ENCODE peak calls at places on chromosomes 4 and X, in five cellular contexts. One of them, this sample, is unnamed.

GRCh38 chr4:20281453-20281852 is 29.7 kb downstream of the SLIT2 start:
- DNase-seq in AG04449: no peak
- DNase-seq in neural crest cell: no peak
- DNase-seq in naive thymus-derived CD8-positive, alpha-beta T cell: no peak
- DNase-seq in activated CD8-positive, alpha-beta memory T cell treated with anti-CD3 and anti-CD28 coated beads for 48 hours: no peak
- DNase-seq in this sample: no peak

GRCh38 chrX:44947995-44948394 is 75.0 kb downstream of the KDM6A start:
- DNase-seq in AG04449: no peak
- DNase-seq in neural crest cell: no peak
- DNase-seq in naive thymus-derived CD8-positive, alpha-beta T cell: no peak
- DNase-seq in activated CD8-positive, alpha-beta memory T cell treated with anti-CD3 and anti-CD28 coated beads for 48 hours: no peak
- DNase-seq in this sample: no peak

GRCh38 chrX:78092296-78092695 is 11.8 kb upstream of the PGK1 start:
- DNase-seq in AG04449: no peak
- DNase-seq in neural crest cell: no peak
- DNase-seq in naive thymus-derived CD8-positive, alpha-beta T cell: peak; percentile 57
- DNase-seq in activated CD8-positive, alpha-beta memory T cell treated with anti-CD3 and anti-CD28 coated beads for 48 hours: no peak
- DNase-seq in this sample: no peak

GRCh38 chr4:25860586-25861421 is 2.0 kb downstream of the SEL1L3 start:
- DNase-seq in AG04449: no peak
- DNase-seq in neural crest cell: no peak
- DNase-seq in naive thymus-derived CD8-positive, alpha-beta T cell: no peak
- DNase-seq in activated CD8-positive, alpha-beta memory T cell treated with anti-CD3 and anti-CD28 coated beads for 48 hours: no peak
- DNase-seq in this sample: no peak

GRCh38 chr4:84470204-84470785 is 28.8 kb downstream of the NKX6-1 start:
- DNase-seq in AG04449: no peak
- DNase-seq in neural crest cell: no peak
- DNase-seq in naive thymus-derived CD8-positive, alpha-beta T cell: no peak
- DNase-seq in activated CD8-positive, alpha-beta memory T cell treated with anti-CD3 and anti-CD28 coated beads for 48 hours: no peak
- DNase-seq in this sample: no peak

GRCh38 chr4:4492161-4492847 is 49.5 kb downstream of the STX18 start:
- DNase-seq in AG04449: peak; percentile 9
- DNase-seq in neural crest cell: no peak
- DNase-seq in naive thymus-derived CD8-positive, alpha-beta T cell: no peak
- DNase-seq in activated CD8-positive, alpha-beta memory T cell treated with anti-CD3 and anti-CD28 coated beads for 48 hours: no peak
- DNase-seq in this sample: no peak

GRCh38 chr4:24473309-24473721 is 111.0 kb downstream of the DHX15 start:
- DNase-seq in AG04449: no peak
- DNase-seq in neural crest cell: no peak
- DNase-seq in naive thymus-derived CD8-positive, alpha-beta T cell: no peak
- DNase-seq in activated CD8-positive, alpha-beta memory T cell treated with anti-CD3 and anti-CD28 coated beads for 48 hours: no peak
- DNase-seq in this sample: no peak

GRCh38 chrX:110338850-110339373 is 19.7 kb upstream of the RTL9 start:
- DNase-seq in AG04449: no peak
- DNase-seq in neural crest cell: no peak
- DNase-seq in naive thymus-derived CD8-positive, alpha-beta T cell: no peak
- DNase-seq in activated CD8-positive, alpha-beta memory T cell treated with anti-CD3 and anti-CD28 coated beads for 48 hours: no peak
- DNase-seq in this sample: no peak

GRCh38 chr4:73856518-73856917 is 3.4 kb downstream of the PF4V1 start:
- DNase-seq in AG04449: no peak
- DNase-seq in neural crest cell: no peak
- DNase-seq in naive thymus-derived CD8-positive, alpha-beta T cell: no peak
- DNase-seq in activated CD8-positive, alpha-beta memory T cell treated with anti-CD3 and anti-CD28 coated beads for 48 hours: no peak
- DNase-seq in this sample: no peak

GRCh38 chr4:3635090-3635820 is 103.0 kb upstream of the LRPAP1 start:
- DNase-seq in AG04449: no peak
- DNase-seq in neural crest cell: no peak
- DNase-seq in naive thymus-derived CD8-positive, alpha-beta T cell: peak; percentile 45
- DNase-seq in activated CD8-positive, alpha-beta memory T cell treated with anti-CD3 and anti-CD28 coated beads for 48 hours: no peak
- DNase-seq in this sample: no peak

GRCh38 chrX:39984191-39984956 is 113.4 kb downstream of the BCOR start:
- DNase-seq in AG04449: no peak
- DNase-seq in neural crest cell: no peak
- DNase-seq in naive thymus-derived CD8-positive, alpha-beta T cell: no peak
- DNase-seq in activated CD8-positive, alpha-beta memory T cell treated with anti-CD3 and anti-CD28 coated beads for 48 hours: no peak
- DNase-seq in this sample: no peak

GRCh38 chrX:47483310-47484268 is 567 bp upstream of the ZNF41 start:
- DNase-seq in AG04449: no peak
- DNase-seq in neural crest cell: peak; percentile 12
- DNase-seq in naive thymus-derived CD8-positive, alpha-beta T cell: no peak
- DNase-seq in activated CD8-positive, alpha-beta memory T cell treated with anti-CD3 and anti-CD28 coated beads for 48 hours: no peak
- DNase-seq in this sample: no peak

GRCh38 chrX:103783971-103784370 is 7.3 kb downstream of the PLP1 start:
- DNase-seq in AG04449: no peak
- DNase-seq in neural crest cell: no peak
- DNase-seq in naive thymus-derived CD8-positive, alpha-beta T cell: no peak
- DNase-seq in activated CD8-positive, alpha-beta memory T cell treated with anti-CD3 and anti-CD28 coated beads for 48 hours: no peak
- DNase-seq in this sample: no peak

GRCh38 chrX:129779747-129780146 is at the start of gene SASH3:
- DNase-seq in AG04449: no peak
- DNase-seq in neural crest cell: no peak
- DNase-seq in naive thymus-derived CD8-positive, alpha-beta T cell: peak; percentile 82
- DNase-seq in activated CD8-positive, alpha-beta memory T cell treated with anti-CD3 and anti-CD28 coated beads for 48 hours: no peak
- DNase-seq in this sample: peak; percentile 59

GRCh38 chr4:32462944-32463343 is 1742.8 kb downstream of the PCDH7 start:
- DNase-seq in AG04449: no peak
- DNase-seq in neural crest cell: no peak
- DNase-seq in naive thymus-derived CD8-positive, alpha-beta T cell: no peak
- DNase-seq in activated CD8-positive, alpha-beta memory T cell treated with anti-CD3 and anti-CD28 coated beads for 48 hours: no peak
- DNase-seq in this sample: no peak

GRCh38 chr4:150462743-150463142 is 119.2 kb upstream of the MAB21L2 start:
- DNase-seq in AG04449: no peak
- DNase-seq in neural crest cell: no peak
- DNase-seq in naive thymus-derived CD8-positive, alpha-beta T cell: no peak
- DNase-seq in activated CD8-positive, alpha-beta memory T cell treated with anti-CD3 and anti-CD28 coated beads for 48 hours: no peak
- DNase-seq in this sample: no peak

GRCh38 chrX:42290608-42291007 is 367.3 kb upstream of the CASK start:
- DNase-seq in AG04449: no peak
- DNase-seq in neural crest cell: no peak
- DNase-seq in naive thymus-derived CD8-positive, alpha-beta T cell: no peak
- DNase-seq in activated CD8-positive, alpha-beta memory T cell treated with anti-CD3 and anti-CD28 coated beads for 48 hours: no peak
- DNase-seq in this sample: no peak

This sample was measured in effector memory CD8-positive, alpha-beta T cell.